ENCODE peak calls at places on chromosomes 7 and 10, in nine cellular contexts. One of them, this sample, is unnamed.

GRCh38 chr10:11440250-11441150 is 170.9 kb downstream of the USP6NL start:
- DNase-seq in A549: no peak
- DNase-seq in transverse colon: no peak
- DNase-seq in ovary: no peak
- DNase-seq in suprapubic skin: peak
- DNase-seq in upper lobe of left lung: no peak
- DNase-seq in sigmoid colon: no peak
- DNase-seq in stomach: no peak
- DNase-seq in K562: no peak
- DNase-seq in this sample: no peak

GRCh38 chr7:132979524-132979923 is 102.4 kb downstream of the CHCHD3 start:
- DNase-seq in A549: no peak
- DNase-seq in transverse colon: no peak
- DNase-seq in ovary: no peak
- DNase-seq in suprapubic skin: no peak
- DNase-seq in upper lobe of left lung: no peak
- DNase-seq in sigmoid colon: no peak
- DNase-seq in stomach: no peak
- DNase-seq in K562: no peak
- DNase-seq in this sample: no peak

GRCh38 chr10:1847361-1847760 is 110.0 kb upstream of the ADARB2 start:
- DNase-seq in A549: no peak
- DNase-seq in transverse colon: no peak
- DNase-seq in ovary: no peak
- DNase-seq in suprapubic skin: no peak
- DNase-seq in upper lobe of left lung: peak
- DNase-seq in sigmoid colon: no peak
- DNase-seq in stomach: no peak
- DNase-seq in K562: no peak
- DNase-seq in this sample: no peak

GRCh38 chr10:71038234-71038633 is 149.9 kb upstream of the PCBD1 start:
- DNase-seq in A549: no peak
- DNase-seq in transverse colon: no peak
- DNase-seq in ovary: no peak
- DNase-seq in suprapubic skin: no peak
- DNase-seq in upper lobe of left lung: no peak
- DNase-seq in sigmoid colon: peak
- DNase-seq in stomach: no peak
- DNase-seq in K562: peak
- DNase-seq in this sample: no peak

GRCh38 chr7:88040694-88041093 is 106.6 kb downstream of the ADAM22 start:
- DNase-seq in A549: no peak
- DNase-seq in transverse colon: no peak
- DNase-seq in ovary: no peak
- DNase-seq in suprapubic skin: no peak
- DNase-seq in upper lobe of left lung: no peak
- DNase-seq in sigmoid colon: no peak
- DNase-seq in stomach: no peak
- DNase-seq in K562: no peak
- DNase-seq in this sample: no peak

GRCh38 chr10:126867567-126868365 is 37.5 kb upstream of the DOCK1 start:
- DNase-seq in A549: no peak
- DNase-seq in transverse colon: no peak
- DNase-seq in ovary: no peak
- DNase-seq in suprapubic skin: no peak
- DNase-seq in upper lobe of left lung: no peak
- DNase-seq in sigmoid colon: no peak
- DNase-seq in stomach: no peak
- DNase-seq in K562: no peak
- DNase-seq in this sample: no peak

GRCh38 chr10:46017733-46018132 is 12.7 kb downstream of the NCOA4 start:
- DNase-seq in A549: no peak
- DNase-seq in transverse colon: no peak
- DNase-seq in ovary: no peak
- DNase-seq in suprapubic skin: no peak
- DNase-seq in upper lobe of left lung: no peak
- DNase-seq in sigmoid colon: no peak
- DNase-seq in stomach: no peak
- DNase-seq in K562: no peak
- DNase-seq in this sample: no peak

GRCh38 chr7:5700391-5700985 is 81.0 kb downstream of the RNF216 start:
- DNase-seq in A549: no peak
- DNase-seq in transverse colon: no peak
- DNase-seq in ovary: no peak
- DNase-seq in suprapubic skin: no peak
- DNase-seq in upper lobe of left lung: no peak
- DNase-seq in sigmoid colon: no peak
- DNase-seq in stomach: no peak
- DNase-seq in K562: no peak
- DNase-seq in this sample: no peak

GRCh38 chr7:45101748-45102147 is 9.7 kb downstream of the TBRG4 start:
- DNase-seq in A549: no peak
- DNase-seq in transverse colon: no peak
- DNase-seq in ovary: no peak
- DNase-seq in suprapubic skin: no peak
- DNase-seq in upper lobe of left lung: no peak
- DNase-seq in sigmoid colon: peak
- DNase-seq in stomach: no peak
- DNase-seq in K562: no peak
- DNase-seq in this sample: no peak

GRCh38 chr10:28722065-28722803 is 44.9 kb downstream of the BAMBI start:
- DNase-seq in A549: peak
- DNase-seq in transverse colon: peak
- DNase-seq in ovary: peak
- DNase-seq in suprapubic skin: no peak
- DNase-seq in upper lobe of left lung: peak
- DNase-seq in sigmoid colon: no peak
- DNase-seq in stomach: no peak
- DNase-seq in K562: no peak
- DNase-seq in this sample: peak

GRCh38 chr7:150969483-150969874 is 8.6 kb downstream of the KCNH2 start:
- DNase-seq in A549: no peak
- DNase-seq in transverse colon: no peak
- DNase-seq in ovary: no peak
- DNase-seq in suprapubic skin: no peak
- DNase-seq in upper lobe of left lung: no peak
- DNase-seq in sigmoid colon: no peak
- DNase-seq in stomach: no peak
- DNase-seq in K562: peak
- DNase-seq in this sample: no peak

GRCh38 chr10:95211606-95212279 is 17.7 kb downstream of the ACSM6 start:
- DNase-seq in A549: no peak
- DNase-seq in transverse colon: no peak
- DNase-seq in ovary: no peak
- DNase-seq in suprapubic skin: no peak
- DNase-seq in upper lobe of left lung: no peak
- DNase-seq in sigmoid colon: no peak
- DNase-seq in stomach: no peak
- DNase-seq in K562: no peak
- DNase-seq in this sample: no peak

GRCh38 chr7:1717903-1718676 is 48.0 kb downstream of the ELFN1 start:
- DNase-seq in A549: no peak
- DNase-seq in transverse colon: no peak
- DNase-seq in ovary: no peak
- DNase-seq in suprapubic skin: no peak
- DNase-seq in upper lobe of left lung: no peak
- DNase-seq in sigmoid colon: no peak
- DNase-seq in stomach: no peak
- DNase-seq in K562: no peak
- DNase-seq in this sample: no peak

GRCh38 chr10:117763528-117763927 is 221.0 kb downstream of the EMX2 start:
- DNase-seq in A549: no peak
- DNase-seq in transverse colon: no peak
- DNase-seq in ovary: no peak
- DNase-seq in suprapubic skin: no peak
- DNase-seq in upper lobe of left lung: no peak
- DNase-seq in sigmoid colon: no peak
- DNase-seq in stomach: no peak
- DNase-seq in K562: no peak
- DNase-seq in this sample: no peak

GRCh38 chr10:17175551-17175950 is 25.9 kb downstream of the TRDMT1 start:
- DNase-seq in A549: no peak
- DNase-seq in transverse colon: no peak
- DNase-seq in ovary: no peak
- DNase-seq in suprapubic skin: no peak
- DNase-seq in upper lobe of left lung: no peak
- DNase-seq in sigmoid colon: no peak
- DNase-seq in stomach: no peak
- DNase-seq in K562: no peak
- DNase-seq in this sample: no peak

GRCh38 chr10:26374426-26374825 is 63.7 kb upstream of the APBB1IP start:
- DNase-seq in A549: no peak
- DNase-seq in transverse colon: no peak
- DNase-seq in ovary: no peak
- DNase-seq in suprapubic skin: no peak
- DNase-seq in upper lobe of left lung: no peak
- DNase-seq in sigmoid colon: no peak
- DNase-seq in stomach: no peak
- DNase-seq in K562: no peak
- DNase-seq in this sample: no peak

DNA sequence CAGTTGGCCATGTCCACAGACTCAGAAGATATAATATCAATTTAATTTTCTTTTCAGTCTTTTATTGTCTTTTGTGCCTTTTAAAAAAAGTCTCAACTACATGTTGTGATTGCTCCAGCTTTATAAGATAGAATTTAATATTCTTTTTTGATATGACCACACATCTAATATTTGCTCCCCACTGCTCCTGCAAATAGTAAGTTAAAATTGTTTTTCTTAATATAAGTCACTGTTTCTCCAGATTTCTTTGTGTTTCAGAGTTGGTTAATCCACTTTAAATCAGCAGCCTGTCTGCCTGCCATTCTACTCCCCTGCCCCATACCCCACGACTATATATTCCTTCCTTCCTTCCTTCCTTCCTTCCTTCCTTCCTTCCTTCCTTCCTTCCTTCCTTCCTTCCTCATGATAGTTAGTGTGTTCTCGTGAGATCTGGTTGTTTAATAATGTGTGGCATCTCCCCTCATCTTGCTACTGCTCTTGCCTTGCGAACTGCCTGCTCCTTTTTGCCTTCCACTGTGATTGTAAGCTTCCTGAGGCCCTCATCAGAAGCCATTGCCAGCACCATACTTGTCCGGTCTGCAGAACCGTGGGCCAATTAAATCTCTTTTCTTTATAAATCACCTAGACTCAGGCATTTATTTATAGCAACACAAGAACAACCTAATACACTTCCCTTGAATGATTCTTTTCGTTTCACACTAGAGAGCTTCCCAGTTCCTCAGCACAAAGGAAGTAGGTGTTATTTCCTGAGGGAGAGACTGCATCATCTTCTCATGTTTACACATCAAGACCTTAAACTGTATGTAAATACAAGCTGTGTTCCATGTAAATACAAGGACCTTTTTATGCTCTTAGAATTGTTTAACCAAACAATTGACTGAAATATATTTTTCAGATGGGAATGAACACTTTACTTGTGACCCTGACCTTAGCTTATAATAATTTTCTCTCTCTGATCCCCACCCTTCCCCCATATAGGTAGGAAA is 24.5 kb downstream of the TAS2R16 start:
- DNase-seq in A549: no peak
- DNase-seq in transverse colon: no peak
- DNase-seq in ovary: no peak
- DNase-seq in suprapubic skin: no peak
- DNase-seq in upper lobe of left lung: no peak
- DNase-seq in sigmoid colon: no peak
- DNase-seq in stomach: no peak
- DNase-seq in K562: no peak
- DNase-seq in this sample: no peak
- TF ChIP-seq EP300 in A549: no peak
- TF ChIP-seq EP300 in transverse colon: no peak
- TF ChIP-seq EP300 in ovary: no peak
- TF ChIP-seq EP300 in suprapubic skin: no peak
- TF ChIP-seq EP300 in upper lobe of left lung: no peak
- TF ChIP-seq EP300 in sigmoid colon: no peak
- TF ChIP-seq EP300 in stomach: no peak
- TF ChIP-seq EP300 in K562: no peak
- TF ChIP-seq EP300 in this sample: no peak

DNA sequence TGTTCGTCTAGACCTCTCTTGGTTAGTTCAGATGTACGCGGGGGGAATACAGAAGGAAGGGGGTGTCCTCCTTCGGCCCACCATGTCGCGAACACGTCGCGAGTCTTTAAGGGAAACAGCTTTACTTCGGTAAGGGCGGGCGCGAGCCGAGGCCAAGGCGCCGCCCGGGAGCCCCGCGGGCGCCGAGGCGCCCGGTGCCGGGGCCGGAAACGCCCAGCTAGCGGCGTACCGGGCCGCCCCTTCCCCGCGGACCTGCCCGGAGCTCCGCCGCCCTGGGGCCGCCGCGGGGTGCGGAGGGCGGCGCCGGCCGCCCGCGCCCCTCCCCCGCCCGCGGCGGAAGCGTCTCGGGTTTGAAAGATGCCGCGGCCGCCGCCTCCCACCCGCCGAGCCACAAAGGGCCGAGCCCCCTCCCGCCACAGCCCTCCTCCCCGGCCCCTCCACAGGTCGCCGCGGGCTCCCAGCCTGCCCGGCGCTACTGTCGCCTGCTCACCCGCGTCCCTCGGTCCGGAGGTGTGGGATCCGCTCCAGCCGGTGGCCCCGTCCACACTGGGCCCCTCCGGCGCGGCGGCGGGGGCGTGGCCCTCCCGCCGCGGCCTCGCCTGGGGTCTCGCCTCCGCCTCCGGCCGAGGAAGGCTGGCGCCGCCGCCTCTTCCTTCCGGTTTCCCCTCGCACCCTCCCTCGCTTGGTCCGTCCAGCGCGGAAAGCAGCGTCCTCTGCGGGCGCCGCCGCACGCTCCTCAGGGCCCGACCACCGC is at the start of gene KBTBD2:
- DNase-seq in A549: peak
- DNase-seq in transverse colon: peak
- DNase-seq in ovary: peak
- DNase-seq in suprapubic skin: peak
- DNase-seq in upper lobe of left lung: peak
- DNase-seq in sigmoid colon: peak
- DNase-seq in stomach: peak
- DNase-seq in K562: peak
- DNase-seq in this sample: peak
- TF ChIP-seq POLR2A in A549: peak
- TF ChIP-seq POLR2A in transverse colon: no peak
- TF ChIP-seq POLR2A in ovary: peak
- TF ChIP-seq POLR2A in suprapubic skin: peak
- TF ChIP-seq POLR2A in upper lobe of left lung: peak
- TF ChIP-seq POLR2A in sigmoid colon: no peak
- TF ChIP-seq POLR2A in stomach: no peak
- TF ChIP-seq POLR2A in K562: no peak
- TF ChIP-seq POLR2A in this sample: peak

GRCh38 chr7:116180302-116180701 is 30.0 kb upstream of the TES start:
- DNase-seq in A549: peak
- DNase-seq in transverse colon: no peak
- DNase-seq in ovary: no peak
- DNase-seq in suprapubic skin: no peak
- DNase-seq in upper lobe of left lung: no peak
- DNase-seq in sigmoid colon: no peak
- DNase-seq in stomach: no peak
- DNase-seq in K562: peak
- DNase-seq in this sample: no peak
- TF ChIP-seq EP300 in A549: no peak
- TF ChIP-seq EP300 in transverse colon: no peak
- TF ChIP-seq EP300 in ovary: no peak
- TF ChIP-seq EP300 in suprapubic skin: no peak
- TF ChIP-seq EP300 in upper lobe of left lung: no peak
- TF ChIP-seq EP300 in sigmoid colon: no peak
- TF ChIP-seq EP300 in stomach: no peak
- TF ChIP-seq EP300 in K562: no peak
- TF ChIP-seq EP300 in this sample: no peak

GRCh38 chr7:26189000-26189539 is 11.5 kb downstream of the HNRNPA2B1 start:
- DNase-seq in A549: no peak
- DNase-seq in transverse colon: no peak
- DNase-seq in ovary: no peak
- DNase-seq in suprapubic skin: no peak
- DNase-seq in upper lobe of left lung: no peak
- DNase-seq in sigmoid colon: no peak
- DNase-seq in stomach: no peak
- DNase-seq in K562: no peak
- DNase-seq in this sample: no peak
- TF ChIP-seq POLR2A in A549: no peak
- TF ChIP-seq POLR2A in transverse colon: no peak
- TF ChIP-seq POLR2A in ovary: no peak
- TF ChIP-seq POLR2A in suprapubic skin: peak
- TF ChIP-seq POLR2A in upper lobe of left lung: no peak
- TF ChIP-seq POLR2A in sigmoid colon: no peak
- TF ChIP-seq POLR2A in stomach: no peak
- TF ChIP-seq POLR2A in K562: no peak
- TF ChIP-seq POLR2A in this sample: no peak